ENCODE peak calls at places on chromosome 15, in four cellular contexts. Y, H, U and J are unnamed samples.

GRCh38 chr15:91407237-91407889 is 307.3 kb downstream of the SV2B start:
- DNase-seq in Y (no peak), U (no peak), H (no peak), J (no peak)

GRCh38 chr15:36315649-36316048 is 263.8 kb upstream of the CDIN1 start:
- DNase-seq in U (no peak), Y (no peak), H (no peak), J (no peak)

GRCh38 chr15:55999635-56000034 is 6.2 kb upstream of the NEDD4 start:
- DNase-seq in H (no peak), U (no peak), Y (no peak), J (no peak)

GRCh38 chr15:41948499-41948898 is 23.9 kb downstream of the EHD4 start:
- DNase-seq in U (no peak), H (no peak), Y (no peak), J (no peak)

GRCh38 chr15:60426870-60427528 is 29.2 kb upstream of the ANXA2 start:
- DNase-seq in Y (no peak), U (no peak), H (no peak), J (no peak)

GRCh38 chr15:89325039-89325803 is 9.4 kb downstream of the POLG start:
- DNase-seq in Y (no peak), U (no peak), H (no peak), J (no peak)

GRCh38 chr15:70093481-70094309 is 4.0 kb downstream of the TLE3 start:
- DNase-seq in U (no peak), H (no peak), Y (no peak), J (peak)

GRCh38 chr15:101445562-101446526 is 43.7 kb downstream of the PCSK6 start:
- DNase-seq in H (no peak), U (no peak), Y (peak), J (peak)

GRCh38 chr15:47711654-47712053 is 5.7 kb upstream of the SEMA6D start:
- DNase-seq in Y (peak), U (peak), H (no peak), J (peak)

GRCh38 chr15:41207687-41208448 is 22.7 kb downstream of the EXD1 start:
- DNase-seq in U (no peak), H (no peak), Y (no peak), J (no peak)

GRCh38 chr15:66707310-66708160 is 5.5 kb downstream of the SMAD6 start:
- DNase-seq in H (no peak), Y (peak), U (peak), J (no peak)

GRCh38 chr15:83206971-83207621 is 527 bp downstream of the HDGFL3 start:
- DNase-seq in U (peak), Y (no peak), H (no peak), J (peak)

GRCh38 chr15:63986751-63987341 is 59.4 kb downstream of the DAPK2 start:
- DNase-seq in U (no peak), Y (no peak), H (peak), J (peak)

GRCh38 chr15:99511865-99512632 is 53.7 kb upstream of the MEF2A start:
- DNase-seq in H (peak), U (no peak), Y (no peak), J (no peak)

GRCh38 chr15:60155661-60156060 is 151.6 kb downstream of the FOXB1 start:
- DNase-seq in Y (no peak), H (no peak), U (no peak), J (no peak)

GRCh38 chr15:82414536-82415191 is 15.0 kb upstream of the GOLGA6L9 start:
- DNase-seq in H (no peak), Y (peak), U (no peak), J (no peak)

GRCh38 chr15:70687432-70687831 is 75.9 kb downstream of the UACA start:
- DNase-seq in H (no peak), Y (no peak), U (no peak), J (no peak)

GRCh38 chr15:39976291-39977274 is 42.7 kb downstream of the EIF2AK4 start:
- DNase-seq in U (peak), Y (peak), H (no peak), J (no peak)

GRCh38 chr15:43903864-43904290 is 77.1 kb downstream of the WDR76 start:
- DNase-seq in H (peak), U (peak), Y (peak), J (peak)

GRCh38 chr15:52144656-52145055 is 32.1 kb upstream of the BCL2L10 start:
- DNase-seq in U (no peak), H (no peak), Y (no peak), J (no peak)

GRCh38 chr15:59443341-59444081 is 5.5 kb downstream of the FAM81A start:
- DNase-seq in H (peak), U (no peak), Y (no peak), J (no peak)

GRCh38 chr15:39095218-39095879 is 485.5 kb upstream of the THBS1 start:
- DNase-seq in H (no peak), Y (no peak), U (no peak), J (no peak)

GRCh38 chr15:92749172-92749571 is 93.6 kb upstream of the FAM174B start:
- DNase-seq in U (no peak), H (no peak), Y (no peak), J (no peak)

GRCh38 chr15:83030021-83030420 is 18.6 kb upstream of the C15orf40 start:
- DNase-seq in H (no peak), Y (no peak), U (no peak), J (no peak)

GRCh38 chr15:74053941-74054529 is 28.3 kb downstream of the GOLGA6A start:
- DNase-seq in H (peak), Y (peak), U (peak), J (peak)

GRCh38 chr15:92623435-92623834 is 32.1 kb downstream of the FAM174B start:
- DNase-seq in H (no peak), Y (no peak), U (no peak), J (no peak)

GRCh38 chr15:85785887-85786777 is 8.6 kb downstream of the KLHL25 start:
- DNase-seq in U (no peak), H (no peak), Y (peak), J (no peak)

GRCh38 chr15:58597943-58598828 is 151.3 kb downstream of the ADAM10 start:
- DNase-seq in H (no peak), Y (no peak), U (no peak), J (no peak)

GRCh38 chr15:57570340-57570739 is 21.4 kb upstream of the MYZAP start:
- DNase-seq in H (no peak), Y (no peak), U (no peak), J (no peak)

GRCh38 chr15:33098082-33099058 is 96.1 kb downstream of the FMN1 start:
- DNase-seq in Y (no peak), U (no peak), H (no peak), J (no peak)

GRCh38 chr15:74251187-74251811 is 15.2 kb downstream of the CCDC33 start:
- DNase-seq in H (no peak), U (peak), Y (no peak), J (no peak)

GRCh38 chr15:62316413-62317060 is 151.5 kb upstream of the C2CD4B start:
- DNase-seq in Y (no peak), H (no peak), U (no peak), J (no peak)
- TF ChIP-seq ZBTB33 in Y (no peak), H (no peak), U (no peak), J (no peak)

GRCh38 chr15:95875141-95875643 is 455.3 kb upstream of the NR2F2 start:
- DNase-seq in H (no peak), Y (peak), U (no peak), J (no peak)
- TF ChIP-seq GABPA in H (no peak), Y (no peak), U (no peak), J (no peak)

GRCh38 chr15:49171790-49172189 is 1.7 kb downstream of the GALK2 start:
- DNase-seq in U (no peak), Y (no peak), H (no peak), J (no peak)

GRCh38 chr15:49164865-49165264 is 5.2 kb upstream of the GALK2 start:
- DNase-seq in U (no peak), H (no peak), Y (no peak), J (no peak)

GRCh38 chr15:49168026-49168425 is 2.0 kb upstream of the GALK2 start:
- DNase-seq in U (no peak), H (no peak), Y (no peak), J (no peak)

GRCh38 chr15:49174902-49175301 is 4.9 kb downstream of the GALK2 start:
- DNase-seq in Y (no peak), H (no peak), U (no peak), J (peak)

DNA sequence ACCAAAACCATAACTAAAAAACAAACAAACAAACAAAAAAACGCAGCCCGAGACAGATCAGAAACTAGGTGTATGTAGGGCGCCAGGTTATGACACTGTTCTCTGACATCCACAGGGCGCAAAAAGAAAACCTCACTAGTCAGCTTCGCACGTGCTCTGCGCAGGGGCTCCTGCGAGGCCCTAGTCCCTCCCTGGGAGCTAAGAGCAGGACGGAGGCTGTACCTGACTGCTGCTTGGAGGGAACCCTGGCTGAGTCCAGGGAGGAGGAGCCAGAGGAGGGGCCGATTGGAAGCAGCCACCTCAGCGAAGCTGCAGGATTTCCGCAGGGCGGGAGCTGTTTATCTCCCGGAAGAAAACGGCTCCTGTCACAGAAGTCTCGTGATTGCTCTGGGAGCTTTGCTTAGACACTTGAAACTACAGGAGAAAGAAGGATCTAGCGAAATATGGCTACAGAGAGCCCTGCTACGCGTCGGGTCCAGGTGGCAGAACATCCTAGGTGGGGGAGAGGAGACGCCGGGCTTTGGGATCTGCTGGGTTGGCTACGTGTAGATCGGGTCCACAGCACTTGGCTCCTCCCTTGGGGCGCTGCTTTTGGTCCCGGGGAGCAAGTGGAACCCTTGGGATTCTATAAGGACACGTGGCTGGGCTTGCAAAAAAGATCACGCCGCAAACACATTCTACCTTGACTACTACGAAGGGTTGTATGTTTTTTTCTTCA is at the start of gene GALK2:
- DNase-seq in Y (peak), H (no peak), U (peak), J (peak)
- TF ChIP-seq ZBTB33 in Y (peak), H (no peak), U (no peak), J (no peak)

GRCh38 chr15:62107561-62108110 is 40.9 kb downstream of the C2CD4A start:
- DNase-seq in Y (no peak), H (no peak), U (no peak), J (no peak)

GRCh38 chr15:62108411-62108810 is 41.6 kb downstream of the C2CD4A start:
- DNase-seq in H (no peak), Y (no peak), U (no peak), J (no peak)

GRCh38 chr15:62109457-62109856 is 42.7 kb downstream of the C2CD4A start:
- DNase-seq in H (no peak), Y (no peak), U (peak), J (no peak)

GRCh38 chr15:62112051-62112450 is 45.3 kb downstream of the C2CD4A start:
- DNase-seq in H (no peak), U (no peak), Y (no peak), J (no peak)

GRCh38 chr15:62110000-62110851 is 43.4 kb downstream of the C2CD4A start:
- DNase-seq in U (peak), H (no peak), Y (no peak), J (no peak)
- TF ChIP-seq GABPA in U (no peak), H (no peak), Y (no peak), J (no peak)

GRCh38 chr15:68958597-68958996 is 28.3 kb downstream of the SPESP1 start:
- DNase-seq in U (no peak), H (no peak), Y (no peak), J (no peak)
- TF ChIP-seq ZBTB33 in U (no peak), H (no peak), Y (no peak), J (no peak)

DNA sequence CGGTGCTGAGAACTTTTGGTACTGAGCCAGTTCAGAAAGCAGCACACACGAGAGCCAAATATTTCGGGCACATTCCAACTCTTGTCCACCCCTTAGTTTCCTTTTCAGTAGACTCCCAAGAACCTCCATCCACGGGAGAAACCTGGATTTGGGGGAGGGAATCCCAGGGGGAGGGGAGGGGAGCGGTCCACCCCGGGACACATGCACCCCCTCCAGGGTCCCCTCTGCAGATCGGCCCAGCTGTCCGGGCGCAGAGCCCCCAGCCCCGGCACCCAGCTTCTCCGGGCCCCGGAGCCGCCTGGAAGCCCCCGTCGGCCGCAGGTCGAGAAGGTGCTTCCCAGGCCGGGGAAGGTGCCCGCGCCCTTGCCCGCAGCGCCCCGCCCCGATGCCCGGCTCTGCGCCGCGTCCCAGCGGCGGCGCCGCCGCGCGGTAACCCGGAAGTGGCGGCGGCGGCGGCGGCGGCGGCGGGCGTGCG is 449 bp upstream of the ABHD17C start:
- DNase-seq in Y (no peak), U (no peak), H (no peak), J (no peak)
- TF ChIP-seq GABPA in Y (no peak), U (no peak), H (no peak), J (peak)

GRCh38 chr15:78179286-78179840 is 30.2 kb downstream of the IDH3A start:
- DNase-seq in H (no peak), Y (no peak), U (no peak), J (no peak)
- TF ChIP-seq ZBTB33 in H (no peak), Y (no peak), U (no peak), J (no peak)

DNA sequence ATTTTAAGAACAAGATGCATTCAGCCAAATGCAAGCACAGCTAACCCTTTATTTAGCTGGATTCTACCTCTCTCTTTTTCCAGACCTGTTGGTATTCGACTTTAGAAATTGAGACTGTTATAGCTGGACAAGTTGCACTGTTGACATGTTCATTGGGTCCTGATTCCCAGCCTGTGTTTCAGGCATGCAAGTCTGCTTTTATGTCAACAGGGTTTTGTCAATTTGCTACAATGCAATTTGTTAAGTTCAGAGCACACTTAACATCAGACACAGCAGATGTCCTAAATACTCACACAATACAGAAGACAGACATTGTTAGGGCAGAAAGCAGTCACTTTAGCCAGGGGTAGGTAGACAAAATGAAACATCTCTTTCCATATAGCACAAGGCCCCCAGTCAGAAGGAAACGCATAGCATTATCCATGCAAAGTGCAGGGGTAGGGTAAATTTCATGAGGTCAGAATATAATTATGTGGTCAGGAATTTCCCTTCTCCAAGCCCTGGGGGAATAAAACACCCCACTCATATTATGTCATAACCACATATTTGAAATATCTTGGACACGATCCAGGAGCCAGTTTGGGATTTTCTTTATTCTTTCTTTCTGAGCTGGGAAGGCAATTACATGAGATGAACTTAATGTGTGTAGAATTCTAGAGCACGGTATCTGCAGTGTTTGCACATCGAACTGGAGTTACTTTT is 504.1 kb downstream of the NTRK3 start:
- DNase-seq in H (no peak), U (no peak), Y (no peak), J (no peak)
- TF ChIP-seq GABPA in H (no peak), U (no peak), Y (no peak), J (no peak)

GRCh38 chr15:86877171-86877631 is 797.5 kb downstream of the AGBL1 start:
- DNase-seq in H (no peak), U (no peak), Y (no peak), J (no peak)
- TF ChIP-seq ZBTB33 in H (no peak), U (peak), Y (no peak), J (no peak)